ENCODE peak calls at places on chromosomes 12 and 14, in eight cellular contexts. Z is HFF-Myc, X is hepatocyte, M is fibroblast of mammary gland, O is H1, E is fibroblast of pulmonary artery, L is fibroblast of lung, T is fibroblast of the aortic adventitia. D is an unnamed sample.

GRCh38 chr12:101925352-101925751 is 48.0 kb downstream of the DRAM1 start:
- DNase-seq in O (no peak), X (peak), M (peak), E (peak), Z (peak), L (peak), T (peak), D (peak)

GRCh38 chr14:84490081-84490480 is 1039.9 kb upstream of the FLRT2 start:
- DNase-seq in O (no peak), T (no peak), X (no peak), M (no peak), L (no peak), Z (no peak), E (no peak), D (no peak)

GRCh38 chr14:54570047-54570446 is 3.1 kb downstream of the SAMD4A start:
- DNase-seq in Z (no peak), T (no peak), O (no peak), E (no peak), M (no peak), X (no peak), L (no peak), D (no peak)

GRCh38 chr12:132398386-132398991 is 69.1 kb upstream of the GALNT9 start:
- DNase-seq in O (no peak), Z (no peak), M (no peak), T (no peak), L (no peak), X (no peak), E (no peak), D (no peak)

GRCh38 chr12:95648990-95649791 is 97.9 kb upstream of the USP44 start:
- DNase-seq in L (peak), T (peak), X (peak), O (no peak), E (peak), Z (no peak), M (peak), D (peak)

GRCh38 chr14:31400031-31400638 is 20.2 kb downstream of the HEATR5A start:
- DNase-seq in L (no peak), O (no peak), X (no peak), Z (no peak), E (no peak), T (no peak), M (no peak), D (no peak)

GRCh38 chr12:132610051-132610759 is at the start of gene LRCOL1:
- DNase-seq in M (peak), Z (no peak), X (no peak), L (peak), E (peak), O (no peak), T (peak), D (peak)

GRCh38 chr12:87136330-87136976 is 880.3 kb upstream of the MGAT4C start:
- DNase-seq in T (peak), Z (no peak), E (peak), O (no peak), L (peak), M (peak), X (peak), D (peak)

GRCh38 chr14:81561084-81561775 is 27.6 kb upstream of the SEL1L start:
- DNase-seq in X (no peak), T (no peak), M (no peak), O (peak), E (no peak), L (no peak), Z (no peak), D (no peak)

GRCh38 chr12:62919827-62920226 is 15.1 kb downstream of the PPM1H start:
- DNase-seq in M (peak), T (peak), O (no peak), Z (peak), X (no peak), L (peak), E (peak), D (peak)

GRCh38 chr14:61640158-61640833 is 55.0 kb upstream of the HIF1A start:
- DNase-seq in O (no peak), Z (no peak), M (no peak), T (no peak), E (no peak), L (no peak), X (no peak), D (no peak)

GRCh38 chr14:100586153-100586519 is 1.1 kb downstream of the BEGAIN start:
- DNase-seq in L (no peak), E (no peak), O (no peak), Z (no peak), M (no peak), T (no peak), X (no peak), D (peak)

GRCh38 chr12:40616383-40616900 is 75.8 kb upstream of the CNTN1 start:
- DNase-seq in X (no peak), E (no peak), T (no peak), Z (no peak), M (no peak), O (no peak), L (no peak), D (no peak)

GRCh38 chr12:39617887-39618286 is 1.7 kb downstream of the ABCD2 start:
- DNase-seq in X (no peak), E (no peak), O (no peak), L (no peak), Z (no peak), T (no peak), M (no peak), D (no peak)

GRCh38 chr14:104293851-104294627 is 155.7 kb downstream of the KIF26A start:
- DNase-seq in T (no peak), L (no peak), Z (no peak), M (no peak), X (no peak), O (no peak), E (no peak), D (no peak)

GRCh38 chr12:103301642-103302620 is 193.8 kb downstream of the C12orf42 start:
- DNase-seq in O (peak), M (no peak), E (no peak), L (no peak), X (peak), Z (no peak), T (no peak), D (no peak)

GRCh38 chr14:95703805-95704204 is 10.1 kb downstream of the TCL1A start:
- DNase-seq in T (no peak), X (no peak), E (no peak), M (no peak), O (no peak), Z (no peak), L (no peak), D (no peak)

GRCh38 chr12:116244474-116245090 is 32.9 kb downstream of the MED13L start:
- DNase-seq in T (no peak), L (no peak), O (no peak), Z (no peak), E (no peak), M (no peak), X (no peak), D (no peak)

GRCh38 chr14:35687335-35687939 is 121.7 kb downstream of the RALGAPA1 start:
- DNase-seq in X (peak), E (peak), T (peak), M (peak), O (no peak), Z (peak), L (peak), D (peak)

GRCh38 chr14:105299654-105300541 is 903 bp downstream of the BRF1 start:
- DNase-seq in M (no peak), L (peak), T (no peak), Z (no peak), E (no peak), X (no peak), O (no peak), D (no peak)

GRCh38 chr12:82904219-82904795 is 217.6 kb downstream of the TMTC2 start:
- DNase-seq in E (peak), O (no peak), X (no peak), L (peak), Z (no peak), M (peak), T (peak), D (no peak)

GRCh38 chr14:51880810-51881580 is 20.6 kb downstream of the GNG2 start:
- DNase-seq in E (peak), T (no peak), X (no peak), L (peak), M (peak), O (no peak), Z (no peak), D (no peak)

GRCh38 chr12:114631242-114631641 is 52.7 kb downstream of the TBX3 start:
- DNase-seq in O (no peak), M (no peak), L (no peak), T (no peak), X (no peak), E (no peak), Z (no peak), D (no peak)

GRCh38 chr12:119448737-119449136 is 114.2 kb downstream of the CCDC60 start:
- DNase-seq in Z (no peak), E (no peak), O (no peak), L (peak), X (no peak), M (no peak), T (no peak), D (no peak)

GRCh38 chr12:120977531-120978295 is 630 bp upstream of the HNF1A start:
- DNase-seq in Z (no peak), L (no peak), M (no peak), O (no peak), T (no peak), E (no peak), X (no peak), D (no peak)

GRCh38 chr12:71581206-71581605 is 82.4 kb downstream of the ZFC3H1 start:
- DNase-seq in T (no peak), X (no peak), Z (no peak), M (no peak), E (no peak), L (peak), O (no peak), D (no peak)

GRCh38 chr14:75369506-75369905 is 58.3 kb upstream of the JDP2 start:
- DNase-seq in X (no peak), L (no peak), M (peak), Z (no peak), O (no peak), T (no peak), E (no peak), D (no peak)

GRCh38 chr12:127083028-127083949 is 1183.7 kb upstream of the TMEM132C start:
- DNase-seq in T (peak), Z (peak), X (peak), M (peak), E (peak), L (peak), O (no peak), D (peak)

GRCh38 chr12:120940799-120941198 is 36.6 kb upstream of the SPPL3 start:
- DNase-seq in E (peak), L (peak), T (peak), Z (no peak), M (peak), X (no peak), O (no peak), D (no peak)

GRCh38 chr14:41922014-41922413 is 315.3 kb downstream of the LRFN5 start:
- DNase-seq in X (no peak), O (no peak), T (no peak), L (no peak), M (peak), E (no peak), Z (no peak), D (no peak)

GRCh38 chr12:27710592-27711311 is at the start of gene MRPS35:
- DNase-seq in Z (peak), L (peak), M (peak), O (peak), T (peak), E (peak), X (peak), D (peak)

GRCh38 chr12:54935235-54935951 is 49.2 kb downstream of the TESPA1 start:
- DNase-seq in T (peak), E (peak), O (no peak), L (peak), M (peak), Z (peak), X (peak), D (peak)

GRCh38 chr12:130879781-130880389 is 8.0 kb downstream of the RAN start:
- DNase-seq in T (no peak), E (no peak), L (no peak), M (no peak), O (no peak), Z (no peak), X (no peak), D (no peak)
- H3K4me3 ChIP-seq in T (no peak), E (peak), L (peak), M (no peak), O (no peak), Z (no peak), X (no peak), D (peak)

GRCh38 chr12:42145552-42146215 is 1.0 kb upstream of the GXYLT1 start:
- DNase-seq in L (no peak), E (no peak), M (peak), O (no peak), T (no peak), Z (no peak), X (peak), D (no peak)
- H3K4me3 ChIP-seq in L (no peak), E (no peak), M (no peak), O (peak), T (no peak), Z (peak), X (peak), D (no peak)

GRCh38 chr12:109089683-109090082 is 3.6 kb downstream of the ALKBH2 start:
- DNase-seq in L (no peak), T (no peak), O (no peak), Z (no peak), M (no peak), X (no peak), E (no peak), D (no peak)

GRCh38 chr12:109088818-109089217 is 4.5 kb downstream of the ALKBH2 start:
- DNase-seq in E (peak), Z (no peak), T (peak), L (no peak), O (no peak), X (no peak), M (peak), D (no peak)

GRCh38 chr12:109097140-109097434 is 310 bp upstream of the UNG start:
- DNase-seq in O (no peak), Z (no peak), T (no peak), M (no peak), X (no peak), E (no peak), L (no peak), D (no peak)

GRCh38 chr12:109093022-109093918 is at the start of gene ALKBH2:
- DNase-seq in T (peak), M (peak), O (peak), Z (peak), X (peak), L (peak), E (peak), D (peak)

DNA sequence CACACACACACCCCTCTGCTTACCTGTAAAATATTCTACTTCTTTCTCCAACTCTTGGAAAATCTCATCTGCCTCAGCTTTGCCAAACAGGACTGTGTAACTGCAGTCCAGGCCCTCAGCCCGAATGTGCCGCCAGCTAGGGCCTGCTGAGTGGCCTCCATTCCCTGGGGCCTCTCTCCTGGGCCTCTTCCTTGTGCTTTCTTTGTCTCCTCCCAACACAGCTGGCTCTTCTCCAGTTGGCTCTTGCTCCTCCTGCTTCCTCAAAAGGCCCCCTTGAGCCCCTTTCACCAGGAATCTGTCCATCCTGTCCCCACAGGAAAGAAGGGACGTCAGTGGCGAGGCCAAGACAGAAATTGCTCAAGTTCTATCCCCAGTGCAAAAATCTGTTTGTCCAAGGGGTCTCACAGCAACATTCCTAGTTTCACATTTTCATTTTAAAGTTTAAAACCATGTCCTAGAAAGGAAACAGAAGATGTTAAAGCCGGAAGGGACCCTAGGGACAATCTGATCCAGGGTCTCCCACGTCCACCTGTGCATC is 719 bp downstream of the ALKBH2 start:
- DNase-seq in L (no peak), E (no peak), Z (no peak), T (peak), O (no peak), M (no peak), X (no peak), D (no peak)
- H3K4me3 ChIP-seq in L (peak), E (peak), Z (peak), T (peak), O (peak), M (peak), X (peak), D (peak)

GRCh38 chr12:1529862-1530591 is 64.4 kb downstream of the FBXL14 start:
- DNase-seq in E (no peak), T (no peak), Z (no peak), L (peak), X (peak), O (no peak), M (no peak), D (no peak)
- H3K4me3 ChIP-seq in E (peak), T (peak), Z (peak), L (peak), X (peak), O (peak), M (peak), D (peak)

DNA sequence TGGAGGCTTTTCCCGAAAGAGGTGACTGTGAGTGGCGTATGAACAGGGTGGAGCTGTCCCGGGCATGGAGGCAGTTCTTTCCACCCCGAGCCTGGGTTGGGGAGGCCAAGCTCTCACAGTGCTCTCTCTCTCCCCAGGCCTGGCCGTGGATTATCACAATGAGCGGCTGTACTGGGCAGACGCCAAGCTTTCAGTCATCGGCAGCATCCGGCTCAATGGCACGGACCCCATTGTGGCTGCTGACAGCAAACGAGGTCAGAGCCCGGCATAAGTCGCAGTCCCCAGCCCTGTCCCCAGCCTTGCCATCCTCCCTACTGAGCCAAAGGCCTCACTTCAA is 7.7 kb upstream of the NXPH4 start:
- DNase-seq in X (no peak), E (no peak), Z (no peak), M (no peak), O (no peak), L (no peak), T (no peak), D (no peak)
- H3K4me3 ChIP-seq in X (no peak), E (no peak), Z (no peak), M (no peak), O (no peak), L (no peak), T (no peak), D (no peak)

DNA sequence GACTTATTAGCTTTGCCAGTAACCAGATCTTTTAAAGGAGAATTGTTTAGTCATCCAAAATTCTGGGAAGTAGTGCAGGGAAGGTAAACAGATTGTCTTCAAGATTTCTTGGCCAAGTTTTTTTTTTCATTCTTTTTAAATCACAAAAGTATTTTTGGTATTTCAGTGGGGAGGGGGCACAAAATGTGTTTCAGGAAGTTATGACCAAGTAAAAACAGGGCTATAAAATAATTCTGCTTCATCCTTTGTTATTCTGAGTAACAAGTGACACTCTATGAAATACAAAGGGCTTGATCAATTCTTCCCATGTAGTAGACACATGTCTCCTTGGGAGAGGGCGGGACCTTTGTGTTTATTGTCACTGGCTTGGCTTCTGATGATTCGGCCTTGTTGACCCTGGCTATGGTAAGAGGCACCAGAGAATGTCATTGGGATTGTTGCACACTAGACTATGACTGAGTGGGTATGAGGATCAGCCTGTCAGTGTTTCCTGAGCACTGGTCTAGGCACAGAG is 55.4 kb downstream of the SUSD6 start:
- DNase-seq in X (no peak), M (peak), L (peak), O (no peak), Z (no peak), E (peak), T (peak), D (no peak)
- H3K4me3 ChIP-seq in X (no peak), M (no peak), L (no peak), O (no peak), Z (no peak), E (no peak), T (no peak), D (no peak)

GRCh38 chr12:125284945-125285344 is 219.7 kb downstream of the AACS start:
- DNase-seq in M (no peak), O (no peak), Z (no peak), T (no peak), L (no peak), E (no peak), X (no peak), D (no peak)
- H3K4me3 ChIP-seq in M (no peak), O (no peak), Z (no peak), T (no peak), L (no peak), E (no peak), X (no peak), D (no peak)